ENCODE peak calls at places on chromosome 12, in ten cellular contexts. K is spleen; Z is GM20000; I is activated CD4-positive, alpha-beta T cell treated with anti-CD3 and anti-CD28 coated beads, Interleukin-2, amount 10 ng/mL, durations not matched to agents 7 days and 5 days; U is H9; F is brain microvascular endothelial cell; G is posterior cingulate gyrus; T is ELR; D is activated T-helper 1 cell treated with Interleukin-2 at 50 U/mL for 16 hours; W is left colon. J is an unnamed sample.

GRCh38 chr12:68962855-68963455 is 30.0 kb upstream of the CPM start:
- DNase-seq in Z (no peak), U (no peak), W (peak; percentile 38), T (no peak), G (no peak), K (no peak), D (no peak), I (no peak), F (no peak), J (peak; percentile 21)

GRCh38 chr12:90497923-90498545 is 456.9 kb downstream of the CCER1 start:
- DNase-seq in K (no peak), D (no peak), T (no peak), Z (no peak), F (peak; percentile 26), U (no peak), G (no peak), I (no peak), W (no peak), J (no peak)

GRCh38 chr12:70190252-70191010 is 52.8 kb upstream of the CNOT2 start:
- DNase-seq in Z (no peak), I (no peak), D (no peak), U (no peak), F (peak; percentile 37), T (peak; percentile 52), K (no peak), G (no peak), W (no peak), J (no peak)

GRCh38 chr12:27547592-27547991 is 23.6 kb downstream of the PPFIBP1 start:
- DNase-seq in K (no peak), G (no peak), U (no peak), D (no peak), Z (no peak), W (no peak), F (no peak), T (no peak), I (no peak), J (no peak)

GRCh38 chr12:17793854-17794253 is 296.1 kb downstream of the RERGL start:
- DNase-seq in Z (no peak), U (no peak), K (no peak), F (no peak), I (no peak), D (no peak), T (peak; percentile 77), G (no peak), W (no peak), J (no peak)

GRCh38 chr12:66438601-66439000 is 136.3 kb downstream of the HELB start:
- DNase-seq in U (no peak), I (no peak), D (no peak), K (no peak), W (no peak), F (peak; percentile 42), Z (no peak), T (peak; percentile 10), G (no peak), J (peak; percentile 24)

GRCh38 chr12:40226652-40227051 is 1.9 kb downstream of the LRRK2 start:
- DNase-seq in I (no peak), U (no peak), Z (peak; percentile 6), T (peak; percentile 80), D (no peak), G (no peak), W (peak; percentile 31), K (no peak), F (peak; percentile 61), J (peak; percentile 87)

GRCh38 chr12:62435337-62436163 is 31.1 kb upstream of the MON2 start:
- DNase-seq in F (peak; percentile 62), T (peak; percentile 77), Z (peak; percentile 55), G (peak; percentile 52), D (no peak), U (peak; percentile 88), W (peak; percentile 30), K (peak; percentile 81), I (peak; percentile 51), J (peak; percentile 32)

GRCh38 chr12:50745861-50746260 is 18.0 kb upstream of the ATF1 start:
- DNase-seq in K (no peak), I (no peak), W (no peak), U (peak; percentile 10), D (no peak), Z (no peak), G (no peak), F (no peak), T (no peak), J (no peak)

J was measured in MCF 10A.